ENCODE peak calls at places on chromosome 14, in six cellular contexts. One of them, this sample, is unnamed.

GRCh38 chr14:36514278-36515104 is 5.5 kb downstream of the NKX2-1 start:
- DNase-seq in H9: no peak
- DNase-seq in mesendoderm: peak
- DNase-seq in neuronal stem cell: no peak
- DNase-seq in IMR-90: no peak
- DNase-seq in H1: no peak
- DNase-seq in this sample: no peak

GRCh38 chr14:88551094-88551870 is 3.5 kb downstream of the PTPN21 start:
- DNase-seq in neuronal stem cell: peak
- DNase-seq in mesendoderm: peak
- DNase-seq in IMR-90: peak
- DNase-seq in H9: peak
- DNase-seq in H1: no peak
- DNase-seq in this sample: peak

GRCh38 chr14:94380225-94381148 is 7.9 kb downstream of the SERPINA1 start:
- DNase-seq in H1: no peak
- DNase-seq in neuronal stem cell: no peak
- DNase-seq in mesendoderm: no peak
- DNase-seq in H9: no peak
- DNase-seq in IMR-90: no peak
- DNase-seq in this sample: no peak

GRCh38 chr14:100103261-100104005 is 38.2 kb downstream of the EVL start:
- DNase-seq in neuronal stem cell: no peak
- DNase-seq in mesendoderm: no peak
- DNase-seq in IMR-90: peak
- DNase-seq in H9: no peak
- DNase-seq in H1: no peak
- DNase-seq in this sample: no peak

GRCh38 chr14:96683575-96684289 is 113.5 kb upstream of the VRK1 start:
- DNase-seq in H1: no peak
- DNase-seq in IMR-90: no peak
- DNase-seq in H9: no peak
- DNase-seq in mesendoderm: no peak
- DNase-seq in neuronal stem cell: no peak
- DNase-seq in this sample: peak

GRCh38 chr14:95240859-95241813 is 78.6 kb downstream of the CLMN start:
- DNase-seq in H9: no peak
- DNase-seq in mesendoderm: no peak
- DNase-seq in H1: no peak
- DNase-seq in neuronal stem cell: no peak
- DNase-seq in IMR-90: no peak
- DNase-seq in this sample: no peak

GRCh38 chr14:99755068-99755405 is 38.2 kb upstream of the EML1 start:
- DNase-seq in IMR-90: no peak
- DNase-seq in H1: no peak
- DNase-seq in mesendoderm: no peak
- DNase-seq in neuronal stem cell: no peak
- DNase-seq in H9: no peak
- DNase-seq in this sample: no peak

GRCh38 chr14:90626550-90626949 is 189.7 kb downstream of the TTC7B start:
- DNase-seq in neuronal stem cell: no peak
- DNase-seq in H1: no peak
- DNase-seq in H9: no peak
- DNase-seq in IMR-90: no peak
- DNase-seq in mesendoderm: no peak
- DNase-seq in this sample: no peak

GRCh38 chr14:47227051-47227600 is 448.3 kb downstream of the MDGA2 start:
- DNase-seq in H1: no peak
- DNase-seq in H9: no peak
- DNase-seq in IMR-90: no peak
- DNase-seq in neuronal stem cell: no peak
- DNase-seq in mesendoderm: peak
- DNase-seq in this sample: no peak

GRCh38 chr14:45135181-45135580 is 549 bp upstream of the FANCM start:
- DNase-seq in H1: no peak
- DNase-seq in neuronal stem cell: no peak
- DNase-seq in mesendoderm: peak
- DNase-seq in H9: no peak
- DNase-seq in IMR-90: peak
- DNase-seq in this sample: peak

GRCh38 chr14:101183376-101184103 is 280.0 kb upstream of the RTL1 start:
- DNase-seq in neuronal stem cell: peak
- DNase-seq in IMR-90: no peak
- DNase-seq in H9: peak
- DNase-seq in mesendoderm: peak
- DNase-seq in H1: peak
- DNase-seq in this sample: no peak

GRCh38 chr14:93369393-93370266 is 22.6 kb downstream of the COX8C start:
- DNase-seq in mesendoderm: no peak
- DNase-seq in H9: no peak
- DNase-seq in IMR-90: no peak
- DNase-seq in H1: no peak
- DNase-seq in neuronal stem cell: no peak
- DNase-seq in this sample: peak

GRCh38 chr14:76924363-76925151 is 98.3 kb downstream of the LRRC74A start:
- DNase-seq in mesendoderm: peak
- DNase-seq in neuronal stem cell: peak
- DNase-seq in IMR-90: no peak
- DNase-seq in H9: peak
- DNase-seq in H1: peak
- DNase-seq in this sample: no peak
- H4K8ac ChIP-seq in mesendoderm: no peak
- H4K8ac ChIP-seq in neuronal stem cell: no peak
- H4K8ac ChIP-seq in IMR-90: no peak
- H4K8ac ChIP-seq in H9: no peak
- H4K8ac ChIP-seq in H1: peak
- H4K8ac ChIP-seq in this sample: no peak

DNA sequence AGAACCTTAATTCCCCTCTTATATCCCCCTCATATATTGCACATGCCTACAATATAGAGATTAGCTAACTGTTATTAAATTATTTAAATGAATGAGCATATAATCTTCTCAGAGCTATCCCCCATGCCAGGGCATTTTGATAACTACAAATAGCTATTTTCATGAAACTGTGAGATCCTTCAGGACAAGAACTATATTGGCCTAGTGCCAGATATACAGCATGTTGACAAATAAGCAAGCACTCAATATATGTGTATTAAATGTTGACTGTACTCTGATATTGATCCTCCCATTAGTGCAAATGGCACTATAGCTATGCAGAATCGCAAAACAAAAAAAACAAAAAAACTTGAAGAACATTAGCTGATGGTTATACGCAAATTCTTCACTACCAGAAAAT is 134.1 kb upstream of the OTX2 start:
- DNase-seq in neuronal stem cell: no peak
- DNase-seq in H1: no peak
- DNase-seq in H9: no peak
- DNase-seq in mesendoderm: no peak
- DNase-seq in IMR-90: no peak
- DNase-seq in this sample: no peak
- H4K8ac ChIP-seq in neuronal stem cell: no peak
- H4K8ac ChIP-seq in H1: no peak
- H4K8ac ChIP-seq in H9: no peak
- H4K8ac ChIP-seq in mesendoderm: no peak
- H4K8ac ChIP-seq in IMR-90: no peak
- H4K8ac ChIP-seq in this sample: no peak

DNA sequence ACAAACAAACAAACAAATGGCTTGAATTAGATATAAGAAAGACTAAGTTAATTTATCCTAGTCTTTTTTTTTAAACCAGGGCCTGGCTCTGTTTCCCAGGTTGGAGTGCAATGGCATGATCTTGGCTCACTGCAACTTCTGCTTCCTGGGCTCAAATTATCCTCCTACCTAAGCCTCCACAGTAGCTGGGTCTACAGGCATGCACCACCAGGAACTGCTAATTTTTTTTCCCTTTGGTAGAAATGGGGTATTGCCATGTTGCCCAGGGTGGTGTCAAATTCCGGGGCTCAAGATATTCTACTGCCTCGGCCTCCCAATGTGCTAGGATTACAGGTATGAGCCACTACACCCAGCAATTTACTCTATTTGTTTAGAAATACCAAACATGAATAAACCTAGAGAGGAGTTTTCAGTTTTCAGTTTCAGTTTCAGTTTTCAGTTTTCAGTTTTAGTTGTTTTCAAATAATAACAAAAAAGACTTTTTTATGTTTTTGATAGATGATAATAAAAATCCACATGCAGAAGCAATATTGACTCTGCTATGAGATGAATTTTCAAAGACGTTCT is 817.0 kb downstream of the FLRT2 start:
- DNase-seq in H1: no peak
- DNase-seq in neuronal stem cell: no peak
- DNase-seq in H9: no peak
- DNase-seq in IMR-90: no peak
- DNase-seq in mesendoderm: no peak
- DNase-seq in this sample: no peak
- H4K8ac ChIP-seq in H1: no peak
- H4K8ac ChIP-seq in neuronal stem cell: no peak
- H4K8ac ChIP-seq in H9: no peak
- H4K8ac ChIP-seq in IMR-90: no peak
- H4K8ac ChIP-seq in mesendoderm: no peak
- H4K8ac ChIP-seq in this sample: no peak

GRCh38 chr14:74567219-74567618 is 44.8 kb downstream of the LTBP2 start:
- DNase-seq in IMR-90: no peak
- DNase-seq in mesendoderm: no peak
- DNase-seq in H1: no peak
- DNase-seq in neuronal stem cell: no peak
- DNase-seq in H9: no peak
- DNase-seq in this sample: no peak
- H4K8ac ChIP-seq in IMR-90: no peak
- H4K8ac ChIP-seq in mesendoderm: no peak
- H4K8ac ChIP-seq in H1: peak
- H4K8ac ChIP-seq in neuronal stem cell: no peak
- H4K8ac ChIP-seq in H9: no peak
- H4K8ac ChIP-seq in this sample: peak

GRCh38 chr14:103293465-103293864 is 40.6 kb upstream of the EIF5 start:
- DNase-seq in H9: no peak
- DNase-seq in mesendoderm: no peak
- DNase-seq in H1: no peak
- DNase-seq in neuronal stem cell: no peak
- DNase-seq in IMR-90: no peak
- DNase-seq in this sample: no peak
- H4K8ac ChIP-seq in H9: no peak
- H4K8ac ChIP-seq in mesendoderm: no peak
- H4K8ac ChIP-seq in H1: no peak
- H4K8ac ChIP-seq in neuronal stem cell: no peak
- H4K8ac ChIP-seq in IMR-90: no peak
- H4K8ac ChIP-seq in this sample: no peak

GRCh38 chr14:75646762-75647161 is 13.9 kb downstream of the ERG28 start:
- DNase-seq in IMR-90: no peak
- DNase-seq in mesendoderm: no peak
- DNase-seq in H9: no peak
- DNase-seq in neuronal stem cell: no peak
- DNase-seq in H1: no peak
- DNase-seq in this sample: peak
- H4K8ac ChIP-seq in IMR-90: no peak
- H4K8ac ChIP-seq in mesendoderm: no peak
- H4K8ac ChIP-seq in H9: no peak
- H4K8ac ChIP-seq in neuronal stem cell: no peak
- H4K8ac ChIP-seq in H1: no peak
- H4K8ac ChIP-seq in this sample: no peak

DNA sequence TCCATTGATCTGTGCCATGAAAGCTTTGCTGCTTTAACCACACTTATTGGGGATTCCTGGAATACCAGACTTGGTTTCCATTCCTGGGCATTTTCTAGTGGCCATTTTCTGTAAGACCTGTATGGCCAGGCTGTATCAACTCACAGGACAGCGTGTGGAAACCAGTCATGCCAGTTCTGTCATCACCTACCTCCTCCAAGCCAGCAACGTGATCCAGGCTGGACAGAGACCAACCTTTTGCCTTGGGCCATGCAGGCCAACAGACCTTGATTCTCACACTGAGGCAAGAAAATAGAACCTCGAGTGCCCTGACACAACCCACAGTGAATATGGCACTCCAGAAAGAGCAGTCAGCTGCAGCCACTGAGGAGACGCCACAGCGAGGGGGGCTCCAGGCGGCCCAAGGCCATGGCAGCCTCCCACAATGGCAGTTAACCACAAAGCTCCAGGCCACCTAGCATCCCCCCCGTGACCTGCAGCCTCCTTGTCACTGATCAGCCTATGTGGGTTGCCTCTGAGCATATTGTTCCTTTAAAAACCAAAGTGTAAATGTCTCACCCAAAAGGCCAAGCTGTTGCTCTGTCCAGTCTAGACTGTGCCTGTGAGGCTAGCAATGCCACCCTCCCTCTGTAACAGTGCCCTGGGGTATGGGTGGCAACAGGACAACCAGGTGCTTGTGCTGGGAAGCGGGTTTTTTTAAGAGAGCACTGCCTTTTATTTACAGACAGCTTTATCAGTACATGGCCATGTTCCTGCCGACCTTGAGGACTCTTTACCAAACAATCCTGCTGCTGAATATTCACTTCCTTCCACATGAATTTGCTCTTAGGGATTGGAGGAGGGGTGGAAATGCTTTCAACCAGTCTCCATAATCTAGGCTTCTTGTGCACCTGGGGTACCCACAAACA is 168.7 kb upstream of the HIF1A start:
- DNase-seq in H1: no peak
- DNase-seq in neuronal stem cell: no peak
- DNase-seq in IMR-90: no peak
- DNase-seq in mesendoderm: no peak
- DNase-seq in H9: no peak
- DNase-seq in this sample: peak
- H4K8ac ChIP-seq in H1: peak
- H4K8ac ChIP-seq in neuronal stem cell: no peak
- H4K8ac ChIP-seq in IMR-90: peak
- H4K8ac ChIP-seq in mesendoderm: no peak
- H4K8ac ChIP-seq in H9: no peak
- H4K8ac ChIP-seq in this sample: peak

This sample was measured in trophoblast cell.